ENCODE peak calls at places on chromosome 16, in eight cellular contexts. D is thoracic aorta, Z is PC-9, G is tibial nerve, B is upper lobe of right lung, R is ascending aorta, T is Peyer's patch, S is psoas muscle. L is an unnamed sample.

GRCh38 chr16:89549007-89549700 is 11.3 kb upstream of the RPL13 start:
- DNase-seq in S (no peak), B (no peak), T (no peak), R (no peak), G (no peak), D (no peak), Z (no peak), L (no peak)

GRCh38 chr16:88019847-88020512 is 68.7 kb downstream of the BANP start:
- DNase-seq in S (no peak), G (no peak), R (no peak), Z (no peak), D (no peak), T (no peak), B (peak; percentile 38), L (no peak)

GRCh38 chr16:26981266-26981938 is 85.3 kb upstream of the C16orf82 start:
- DNase-seq in T (no peak), Z (no peak), D (no peak), B (no peak), S (no peak), R (no peak), G (no peak), L (no peak)

GRCh38 chr16:2511128-2511785 is 2.5 kb upstream of the ATP6V0C start:
- DNase-seq in G (peak; percentile 71), Z (no peak), D (no peak), T (no peak), S (peak; percentile 78), B (peak; percentile 87), R (peak; percentile 86), L (no peak)

GRCh38 chr16:12811441-12812198 is 7.9 kb upstream of the CPPED1 start:
- DNase-seq in T (no peak), D (no peak), Z (no peak), R (no peak), G (no peak), B (no peak), S (no peak), L (no peak)

GRCh38 chr16:50862818-50863672 is 121.2 kb downstream of the CYLD start:
- DNase-seq in S (no peak), T (no peak), G (peak; percentile 1), D (no peak), B (no peak), R (peak; percentile 34), Z (no peak), L (no peak)

GRCh38 chr16:84625556-84625955 is 7.7 kb upstream of the COTL1 start:
- DNase-seq in B (no peak), T (no peak), D (no peak), Z (no peak), G (no peak), S (no peak), R (no peak), L (no peak)

GRCh38 chr16:84362410-84362809 is 5.9 kb upstream of the ATP2C2 start:
- DNase-seq in R (no peak), G (no peak), T (no peak), B (no peak), D (no peak), Z (peak; percentile 61), S (no peak), L (no peak)

GRCh38 chr16:75820672-75821071 is 94.4 kb upstream of the CPHXL start:
- DNase-seq in T (no peak), S (no peak), G (no peak), R (no peak), B (no peak), Z (peak; percentile 56), D (no peak), L (no peak)

GRCh38 chr16:2860826-2861567 is 3.0 kb upstream of the PRSS22 start:
- DNase-seq in R (no peak), T (no peak), G (no peak), Z (no peak), B (no peak), D (no peak), S (peak; percentile 45), L (no peak)

GRCh38 chr16:74734361-74735161 is 33.9 kb upstream of the MLKL start:
- DNase-seq in B (no peak), Z (no peak), R (no peak), S (peak; percentile 25), T (no peak), D (no peak), G (no peak), L (no peak)

GRCh38 chr16:54447606-54448440 is 161.2 kb upstream of the IRX3 start:
- DNase-seq in S (no peak), R (no peak), D (no peak), B (no peak), Z (peak; percentile 81), T (no peak), G (no peak), L (no peak)

GRCh38 chr16:2005646-2006045 is 4.0 kb downstream of the ZNF598 start:
- DNase-seq in R (no peak), Z (no peak), T (no peak), B (peak; percentile 74), S (peak; percentile 75), G (no peak), D (no peak), L (no peak)

GRCh38 chr16:16027728-16028310 is 78.4 kb downstream of the ABCC1 start:
- DNase-seq in D (no peak), R (no peak), T (no peak), Z (no peak), B (no peak), S (no peak), G (no peak), L (no peak)

GRCh38 chr16:71883193-71883848 is 661 bp downstream of the ZNF821 start:
- DNase-seq in G (peak; percentile 17), B (peak; percentile 75), S (peak; percentile 60), R (peak; percentile 71), Z (peak; percentile 49), T (peak; percentile 66), D (no peak), L (peak; percentile 45)

GRCh38 chr16:71883849-71884638 is at the start of gene ZNF821:
- DNase-seq in R (peak; percentile 89), T (peak; percentile 83), S (peak; percentile 86), D (no peak), B (peak; percentile 90), Z (no peak), G (peak; percentile 55), L (peak; percentile 91)

GRCh38 chr16:71885261-71885650 is 1.3 kb upstream of the ZNF821 start:
- DNase-seq in D (no peak), S (no peak), T (no peak), Z (no peak), G (no peak), R (no peak), B (no peak), L (no peak)

GRCh38 chr16:71880176-71880575 is 3.8 kb downstream of the ZNF821 start:
- DNase-seq in D (no peak), S (no peak), B (no peak), T (no peak), Z (no peak), G (no peak), R (no peak), L (no peak)

DNA sequence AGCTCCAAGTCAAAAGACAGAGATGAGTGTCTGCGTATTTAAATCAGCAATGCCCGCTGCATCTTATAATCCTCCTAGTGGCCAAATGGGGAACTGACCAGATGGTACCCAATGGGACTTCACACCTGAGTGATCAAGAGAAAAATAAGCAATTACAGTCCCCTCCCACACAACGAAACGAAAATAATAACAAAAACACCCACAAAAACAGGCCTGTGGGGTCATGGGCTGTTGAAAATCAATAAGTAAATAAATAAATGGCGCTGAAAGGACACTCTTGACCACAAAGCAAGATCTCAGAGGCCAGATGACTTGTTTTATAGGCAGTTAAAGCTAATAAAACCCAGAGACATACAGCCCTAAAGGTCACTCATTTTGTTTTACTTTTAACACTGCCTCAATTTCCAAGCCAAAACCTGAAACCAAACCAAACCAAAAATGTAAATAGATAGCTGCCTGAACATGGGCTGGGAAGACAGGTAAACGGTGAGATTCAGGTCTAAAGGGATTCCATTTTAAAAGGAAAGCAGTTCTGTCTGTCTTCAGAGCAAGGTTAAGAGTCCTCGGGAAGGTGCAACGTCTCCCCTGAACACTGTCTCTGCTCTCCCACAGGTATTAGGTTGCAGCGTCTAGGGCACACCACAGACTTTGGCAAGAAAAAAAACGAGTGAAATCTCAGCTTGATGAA is 1.3 kb downstream of the ZNF821 start:
- DNase-seq in D (peak; percentile 47), T (no peak), Z (peak; percentile 69), S (no peak), G (peak; percentile 98), R (peak; percentile 87), B (no peak), L (peak; percentile 90)
- H3K4me3 ChIP-seq in D (peak overlapping the region; percentile 99), T (peak overlapping the region; percentile 99), Z (peak overlapping the region; percentile 83), S (peak overlapping the region; percentile 93), G (peak overlapping the region; percentile 96), R (peak overlapping the region; percentile 87), B (peak overlapping the region; percentile 81), L (peak overlapping the region; percentile 95)

GRCh38 chr16:85897384-85897783 is 1.6 kb upstream of the IRF8 start:
- DNase-seq in B (no peak), R (no peak), T (no peak), G (no peak), Z (no peak), S (no peak), D (no peak), L (peak; percentile 46)
- TF ChIP-seq CTCF in B (no peak), R (no peak), T (no peak), G (no peak), Z (no peak), S (no peak), D (no peak), L (peak; percentile 69)

DNA sequence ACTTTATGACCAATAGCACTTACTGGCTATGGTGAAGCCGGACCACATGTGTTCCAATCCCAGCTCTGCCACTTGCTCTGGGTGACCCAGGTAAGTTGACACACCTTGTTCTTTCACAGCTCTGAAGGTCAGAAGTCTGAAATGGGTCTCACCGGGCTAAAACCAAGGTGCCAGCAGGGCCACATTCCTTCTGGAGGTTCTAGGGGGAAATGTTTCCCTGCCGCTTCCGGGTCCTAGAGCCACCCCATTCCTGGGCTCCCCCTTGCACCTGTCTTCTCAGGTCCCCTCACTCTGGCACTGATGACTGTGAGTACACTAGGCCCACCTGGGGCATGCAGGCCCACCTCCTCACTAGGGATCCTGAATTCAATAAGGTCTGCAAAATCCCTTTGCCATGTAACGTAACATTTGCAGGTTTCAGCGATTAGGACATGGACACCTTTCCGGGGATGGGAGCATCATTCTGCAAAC is 11.4 kb downstream of the USP7 start:
- DNase-seq in D (no peak), R (no peak), S (no peak), Z (no peak), B (no peak), T (no peak), G (no peak), L (no peak)
- H3K4me1 ChIP-seq in D (peaks cover 66% of the 10 kb centered on the region), R (peaks cover 3% of the 10 kb centered on the region), S (peaks cover 80% of the 10 kb centered on the region), Z (peaks cover 5% of the 10 kb centered on the region), B (peaks cover 61% of the 10 kb centered on the region), T (peaks cover 8% of the 10 kb centered on the region), G (no peaks in the 10 kb centered on the region), L (peaks cover 61% of the 10 kb centered on the region)

DNA sequence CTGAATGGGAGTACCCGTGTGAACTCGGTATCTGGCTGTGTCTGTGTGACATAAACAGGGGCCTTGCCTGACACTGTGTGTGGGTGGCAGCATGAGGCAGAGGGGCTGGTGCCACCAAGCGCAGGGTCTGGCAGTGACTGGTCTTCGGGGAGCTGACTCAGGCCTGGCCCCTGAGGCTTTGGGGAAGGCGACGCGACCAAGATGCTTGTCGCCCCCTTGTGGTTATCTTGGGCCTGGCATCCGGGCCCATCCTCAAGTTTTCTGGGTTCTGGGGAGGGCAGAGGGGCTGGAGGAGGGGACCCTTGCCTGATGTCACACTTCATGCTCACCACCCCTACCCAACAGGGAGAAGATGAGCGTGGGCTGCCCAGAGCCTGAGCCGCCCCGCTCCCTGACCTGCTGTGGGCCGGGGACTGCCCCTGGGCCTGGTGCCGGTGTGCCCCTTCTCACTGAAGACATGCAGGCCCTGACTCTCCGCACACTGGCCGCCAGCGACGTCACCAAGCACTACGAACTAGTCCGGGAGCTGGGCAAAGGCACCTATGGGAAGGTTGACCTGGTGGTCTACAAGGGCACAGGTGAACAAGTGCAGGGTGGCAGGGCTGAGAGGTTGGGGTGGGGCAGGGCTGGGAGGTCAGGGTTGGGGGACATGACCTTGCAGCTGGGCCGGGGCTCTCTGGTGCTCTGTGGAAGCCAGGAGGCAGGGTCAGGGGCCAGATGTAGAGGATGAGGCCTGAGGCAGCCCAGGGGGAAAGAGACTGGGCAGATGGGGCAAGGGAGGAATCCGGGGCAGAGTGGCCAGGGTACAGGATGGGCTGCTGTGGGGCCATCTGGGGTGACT is 24.9 kb downstream of the SBK1 start:
- DNase-seq in Z (peak; percentile 46), G (peak; percentile 57), T (peak; percentile 73), D (no peak), S (peak; percentile 81), B (peak; percentile 80), R (no peak), L (peak; percentile 73)
- H3K4me3 ChIP-seq in Z (no peak overlapping the region), G (no peak overlapping the region), T (no peak overlapping the region), D (no peak overlapping the region), S (no peak overlapping the region), B (no peak overlapping the region), R (no peak overlapping the region), L (no peak overlapping the region)

L was measured in OCI-LY7.